ENCODE peak calls at places on chromosomes 4 and X, in four cellular contexts. X, U, V and I are unnamed samples.
A peak's percentile ranks its signal among the peaks of the same experiment; 100 is the strongest.

GRCh38 chr4:7210818-7211217 is 18.5 kb downstream of the SORCS2 start:
- DNase-seq in X (no peak), U (no peak), V (peak; percentile 58), I (no peak)

GRCh38 chr4:141126769-141127168 is 6.5 kb downstream of the RNF150 start:
- DNase-seq in X (no peak), U (no peak), V (peak; percentile 3), I (no peak)

GRCh38 chr4:9946171-9946570 is 75.1 kb downstream of the SLC2A9 start:
- DNase-seq in X (no peak), U (no peak), V (no peak), I (no peak)

GRCh38 chrX:29453333-29453732 is 762.0 kb upstream of the MAGEB2 start:
- DNase-seq in X (no peak), U (no peak), V (no peak), I (no peak)

GRCh38 chrX:57565198-57565597 is 26.6 kb upstream of the ZXDB start:
- DNase-seq in X (no peak), U (no peak), V (no peak), I (no peak)

GRCh38 chrX:11629593-11630211 is 36.0 kb downstream of the ARHGAP6 start:
- DNase-seq in X (no peak), U (no peak), V (peak; percentile 26), I (no peak)

GRCh38 chr4:110183643-110184042 is 14.8 kb downstream of the ELOVL6 start:
- DNase-seq in X (no peak), U (no peak), V (no peak), I (no peak)

GRCh38 chr4:86496094-86497060 is 97.7 kb upstream of the PTPN13 start:
- DNase-seq in X (peak; percentile 7), U (peak; percentile 56), V (peak; percentile 13), I (no peak)

GRCh38 chr4:145731026-145731425 is 51.1 kb downstream of the C4orf51 start:
- DNase-seq in X (no peak), U (no peak), V (no peak), I (no peak)

GRCh38 chrX:40107291-40108083 is 9.7 kb upstream of the BCOR start:
- DNase-seq in X (no peak), U (no peak), V (no peak), I (no peak)

GRCh38 chrX:20521245-20521644 is 254.5 kb upstream of the RPS6KA3 start:
- DNase-seq in X (no peak), U (no peak), V (peak; percentile 57), I (no peak)

GRCh38 chrX:69614896-69615295 is 1.0 kb upstream of the EDA start:
- DNase-seq in X (no peak), U (no peak), V (no peak), I (no peak)

GRCh38 chr4:87406462-87406861 is 15.5 kb upstream of the HSD17B11 start:
- DNase-seq in X (no peak), U (no peak), V (no peak), I (no peak)

GRCh38 chrX:105229146-105229545 is 8.7 kb upstream of the TEX13A start:
- DNase-seq in X (no peak), U (no peak), V (no peak), I (no peak)

GRCh38 chr4:64940698-64941097 is 531.4 kb upstream of the TECRL start:
- DNase-seq in X (no peak), U (no peak), V (peak; percentile 84), I (no peak)

GRCh38 chr4:53786632-53787031 is 195.3 kb upstream of the LNX1 start:
- DNase-seq in X (no peak), U (no peak), V (no peak), I (no peak)

GRCh38 chr4:11111876-11112275 is 316.8 kb downstream of the HS3ST1 start:
- DNase-seq in X (no peak), U (no peak), V (no peak), I (no peak)

GRCh38 chr4:74623041-74623440 is 171.3 kb downstream of the BTC start:
- DNase-seq in X (peak; percentile 3), U (peak; percentile 9), V (peak; percentile 43), I (no peak)

GRCh38 chrX:152259150-152259549 is 120.8 kb upstream of the MAGEA10 start:
- DNase-seq in X (no peak), U (no peak), V (no peak), I (no peak)

GRCh38 chrX:154738013-154738738 is 12.7 kb downstream of the GAB3 start:
- DNase-seq in X (no peak), U (no peak), V (peak; percentile 78), I (no peak)

GRCh38 chrX:9638871-9639270 is 126.8 kb downstream of the GPR143 start:
- DNase-seq in X (no peak), U (no peak), V (no peak), I (no peak)